ENCODE peak calls at places on chromosome 6, in six cellular contexts. I, Q, Y, O, S and C are unnamed samples.

GRCh38 chr6:149909701-149910470 is 12.0 kb upstream of the RAET1E start:
- DNase-seq in I (no peak), O (no peak), Q (no peak), Y (no peak), S (no peak), C (no peak)

GRCh38 chr6:169189686-169190085 is 64.0 kb downstream of the THBS2 start:
- DNase-seq in Y (no peak), I (no peak), Q (no peak), O (no peak), S (no peak), C (no peak)

GRCh38 chr6:46867411-46867810 is 54.3 kb downstream of the ADGRF5 start:
- DNase-seq in Q (no peak), O (no peak), S (no peak), I (no peak), Y (no peak), C (no peak)

GRCh38 chr6:44735631-44735963 is 348.1 kb downstream of the CDC5L start:
- DNase-seq in I (no peak), S (peak; percentile 68), O (no peak), Y (no peak), Q (no peak), C (no peak)

GRCh38 chr6:33694401-33694931 is 17.0 kb downstream of the UQCC2 start:
- DNase-seq in Q (no peak), Y (no peak), I (no peak), O (no peak), S (no peak), C (no peak)

GRCh38 chr6:46368137-46368536 is 123.1 kb downstream of the RCAN2 start:
- DNase-seq in Q (no peak), O (no peak), Y (no peak), I (no peak), S (no peak), C (no peak)

GRCh38 chr6:134058622-134059366 is 6.4 kb upstream of the SLC2A12 start:
- DNase-seq in O (no peak), Y (no peak), S (no peak), I (no peak), Q (no peak), C (no peak)

GRCh38 chr6:20534295-20534897 is at the start of gene CDKAL1:
- DNase-seq in O (peak; percentile 91), Y (peak; percentile 98), S (peak; percentile 91), Q (peak; percentile 88), I (peak; percentile 27), C (peak; percentile 31)

GRCh38 chr6:48541669-48542068 is 430.7 kb upstream of the PTCHD4 start:
- DNase-seq in I (no peak), O (no peak), S (no peak), Q (no peak), Y (no peak), C (no peak)

GRCh38 chr6:100880149-100880900 is 804 bp downstream of the ASCC3 start:
- DNase-seq in O (peak; percentile 20), S (no peak), Y (no peak), I (no peak), Q (no peak), C (no peak)

GRCh38 chr6:17393335-17394191 is at the start of gene CAP2:
- DNase-seq in Y (no peak), Q (peak; percentile 83), S (no peak), I (no peak), O (peak; percentile 65), C (no peak)

GRCh38 chr6:6588064-6588923 is at the start of gene LY86:
- DNase-seq in S (peak; percentile 97), Q (no peak), Y (no peak), I (no peak), O (no peak), C (no peak)

GRCh38 chr6:116596815-116597214 is 19.5 kb upstream of the RSPH4A start:
- DNase-seq in S (no peak), O (peak; percentile 23), Y (peak; percentile 34), Q (no peak), I (no peak), C (no peak)

GRCh38 chr6:152975204-152975915 is 7.5 kb downstream of the FBXO5 start:
- DNase-seq in Y (no peak), Q (no peak), I (no peak), S (no peak), O (no peak), C (no peak)

GRCh38 chr6:45513843-45514242 is 136.1 kb upstream of the SUPT3H start:
- DNase-seq in Y (no peak), Q (no peak), S (no peak), I (no peak), O (no peak), C (no peak)

GRCh38 chr6:138371452-138371711 is 6.3 kb upstream of the SMIM28 start:
- DNase-seq in Q (no peak), S (no peak), O (no peak), I (no peak), Y (no peak), C (no peak)

GRCh38 chr6:41504526-41505021 is 41.6 kb upstream of the FOXP4 start:
- DNase-seq in Y (no peak), O (no peak), I (no peak), S (no peak), Q (no peak), C (no peak)

GRCh38 chr6:33742837-33743236 is 3.9 kb downstream of the IP6K3 start:
- DNase-seq in Y (no peak), I (no peak), O (no peak), Q (no peak), S (no peak), C (no peak)

GRCh38 chr6:170371588-170371987 is 65.0 kb downstream of the FAM120B start:
- DNase-seq in O (no peak), S (no peak), Y (no peak), I (no peak), Q (no peak), C (no peak)

GRCh38 chr6:107653861-107654394 is 164.0 kb downstream of the SOBP start:
- DNase-seq in Y (no peak), Q (no peak), I (no peak), S (no peak), O (no peak), C (no peak)

GRCh38 chr6:170295519-170296422 is 4.9 kb upstream of the DLL1 start:
- DNase-seq in I (no peak), Y (peak; percentile 38), S (no peak), Q (peak; percentile 85), O (no peak), C (no peak)

GRCh38 chr6:21665101-21665435 is 71.5 kb downstream of the SOX4 start:
- DNase-seq in Q (no peak), I (no peak), Y (no peak), O (no peak), S (no peak), C (no peak)

GRCh38 chr6:162056745-162057144 is 670.8 kb downstream of the PRKN start:
- DNase-seq in O (peak; percentile 51), I (no peak), Q (peak; percentile 48), Y (no peak), S (no peak), C (no peak)

GRCh38 chr6:11926594-11927407 is 85.3 kb upstream of the HIVEP1 start:
- DNase-seq in Y (no peak), Q (no peak), I (no peak), O (no peak), S (no peak), C (no peak)

GRCh38 chr6:11934638-11935037 is 77.5 kb upstream of the HIVEP1 start:
- DNase-seq in S (no peak), Q (no peak), I (no peak), Y (no peak), O (no peak), C (no peak)

GRCh38 chr6:11930240-11930639 is 81.9 kb upstream of the HIVEP1 start:
- DNase-seq in O (no peak), Y (no peak), I (no peak), Q (no peak), S (no peak), C (no peak)

GRCh38 chr6:11929451-11929850 is 82.7 kb upstream of the HIVEP1 start:
- DNase-seq in Q (no peak), Y (no peak), O (no peak), I (no peak), S (no peak), C (no peak)

GRCh38 chr6:11931296-11932035 is 80.6 kb upstream of the HIVEP1 start:
- DNase-seq in Q (no peak), O (no peak), I (no peak), Y (peak; percentile 98), S (no peak), C (no peak)
- TF ChIP-seq TAF1 in Q (no peak), O (no peak), I (no peak), Y (peak; percentile 40), S (no peak), C (no peak)

GRCh38 chr6:52576392-52577021 is 353 bp downstream of the TRAM2 start:
- DNase-seq in I (peak; percentile 70), S (peak; percentile 37), Q (peak; percentile 81), Y (peak; percentile 85), O (peak; percentile 84), C (peak; percentile 74)
- TF ChIP-seq POLR2A in I (no peak), S (no peak), Q (peak; percentile 23), Y (no peak), O (peak; percentile 85), C (peak; percentile 4)

GRCh38 chr6:29082457-29082856 is 4.7 kb downstream of the OR2B3 start:
- DNase-seq in Q (no peak), I (no peak), O (no peak), S (no peak), Y (no peak), C (no peak)

GRCh38 chr6:29081312-29081711 is 5.8 kb downstream of the OR2B3 start:
- DNase-seq in I (no peak), S (no peak), O (no peak), Y (no peak), Q (no peak), C (no peak)

DNA sequence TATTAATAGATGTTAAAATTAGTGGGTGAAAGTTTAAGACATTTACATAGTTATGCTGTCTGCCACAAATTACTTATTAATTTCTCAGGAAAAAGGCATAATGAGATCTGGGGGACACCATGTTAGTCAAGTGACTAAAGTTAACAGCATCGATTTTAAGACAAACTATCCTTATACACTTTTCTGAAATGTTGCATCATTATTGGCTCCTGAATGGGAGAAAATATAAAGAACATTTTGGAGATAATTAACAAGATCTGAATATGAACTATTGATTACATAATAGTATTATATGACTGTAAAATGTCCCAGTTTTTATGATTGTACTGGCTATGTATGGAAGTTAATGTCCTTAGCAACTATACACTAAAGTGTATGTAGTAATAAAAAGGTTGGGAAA is 7.9 kb downstream of the OR2B3 start:
- DNase-seq in Q (no peak), Y (no peak), O (no peak), S (no peak), I (no peak), C (no peak)
- TF ChIP-seq POLR2AphosphoS5 in Q (no peak), Y (no peak), O (no peak), S (no peak), I (no peak), C (no peak)

DNA sequence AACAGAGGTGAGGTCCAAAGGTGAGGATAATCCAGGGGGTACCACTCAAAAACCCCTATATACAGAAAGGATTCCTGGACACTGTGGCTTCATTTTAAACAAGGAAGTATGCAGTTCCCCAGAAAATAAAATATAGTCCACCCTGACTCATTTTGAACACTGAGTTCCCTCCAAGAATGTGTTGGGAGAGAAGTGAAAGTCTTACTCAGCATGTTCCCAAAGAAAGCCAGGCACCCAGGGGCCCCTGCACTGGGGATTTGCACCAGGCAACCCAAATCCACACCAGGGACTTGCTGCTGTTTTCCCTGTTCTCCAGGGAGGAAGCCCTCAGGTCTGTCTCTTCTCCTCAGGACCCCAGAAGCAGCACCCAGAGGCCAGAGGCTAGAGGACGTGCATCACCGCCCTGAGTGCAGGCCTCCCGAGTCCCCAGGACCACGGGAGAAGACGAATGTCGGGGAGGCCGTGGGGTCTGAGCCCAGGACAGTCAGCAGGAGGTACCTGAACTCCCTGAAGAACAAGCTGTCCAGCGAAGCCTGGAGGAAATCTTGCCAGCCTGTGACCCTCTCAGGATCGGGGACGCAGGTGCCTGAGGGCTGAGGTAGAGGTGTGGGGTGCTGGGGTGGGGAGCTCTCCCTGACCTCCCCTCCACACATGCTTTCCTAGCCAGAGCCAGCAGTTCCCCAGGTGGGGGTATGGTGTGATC is 3.2 kb downstream of the FGD2 start:
- DNase-seq in O (no peak), Y (no peak), S (no peak), Q (no peak), I (no peak), C (no peak)
- TF ChIP-seq TAF1 in O (no peak), Y (no peak), S (no peak), Q (no peak), I (no peak), C (no peak)